ENCODE peak calls at places on chromosomes 4 and X, in seven cellular contexts. W is heart right ventricle; E is activated gamma-delta T cell treated with Interleukin-2 at 50 U/mL for 16 hours; N is stimulated activated CD4-positive, alpha-beta T cell treated with anti-CD3 and anti-CD28 coated beads, TNF-alpha, amount 100 ng/mL, for 4 hours; Z is NCI-H2029 treated with DMSO at 0.1 percent for 48 hours; D is left colon; P is GM19239. S is an unnamed sample.

GRCh38 chrX:72258174-72258573 is 18.9 kb downstream of the RPS4X start:
- DNase-seq in W (no peak), E (no peak), N (no peak), Z (no peak), D (no peak), P (no peak), S (no peak)

GRCh38 chr4:165502919-165503907 is 124.4 kb downstream of the CPE start:
- DNase-seq in W (no peak), E (no peak), N (no peak), Z (no peak), D (no peak), P (no peak), S (no peak)

GRCh38 chr4:54276633-54277426 is 47.7 kb downstream of the PDGFRA start:
- DNase-seq in W (no peak), E (no peak), N (no peak), Z (no peak), D (no peak), P (no peak), S (no peak)

GRCh38 chr4:108053281-108053701 is 63.6 kb downstream of the HADH start:
- DNase-seq in W (no peak), E (no peak), N (no peak), Z (no peak), D (no peak), P (peak), S (no peak)

GRCh38 chr4:88880501-88881226 is 176.3 kb downstream of the FAM13A start:
- DNase-seq in W (no peak), E (no peak), N (no peak), Z (no peak), D (no peak), P (no peak), S (no peak)

GRCh38 chr4:11589676-11590075 is 161.0 kb upstream of the HS3ST1 start:
- DNase-seq in W (no peak), E (no peak), N (no peak), Z (no peak), D (no peak), P (no peak), S (no peak)

GRCh38 chr4:126604273-126604867 is 1028.4 kb upstream of the INTU start:
- DNase-seq in W (no peak), E (no peak), N (no peak), Z (no peak), D (no peak), P (no peak), S (no peak)

GRCh38 chr4:26173619-26174018 is 147.2 kb upstream of the RBPJ start:
- DNase-seq in W (no peak), E (no peak), N (no peak), Z (no peak), D (no peak), P (no peak), S (no peak)

GRCh38 chr4:32574803-32575202 is 1854.6 kb downstream of the PCDH7 start:
- DNase-seq in W (no peak), E (no peak), N (no peak), Z (no peak), D (no peak), P (no peak), S (no peak)

GRCh38 chrX:39903343-39903742 is 194.4 kb downstream of the BCOR start:
- DNase-seq in W (no peak), E (no peak), N (no peak), Z (no peak), D (no peak), P (no peak), S (no peak)

GRCh38 chrX:42930951-42931350 is 153.0 kb upstream of the PPP1R2C start:
- DNase-seq in W (no peak), E (no peak), N (no peak), Z (no peak), D (no peak), P (no peak), S (no peak)

GRCh38 chr4:1045193-1045594 is 33.8 kb downstream of the FGFRL1 start:
- DNase-seq in W (no peak), E (no peak), N (no peak), Z (no peak), D (peak), P (no peak), S (no peak)

GRCh38 chr4:176838611-176839411 is 46.1 kb upstream of the VEGFC start:
- DNase-seq in W (peak), E (no peak), N (no peak), Z (no peak), D (no peak), P (no peak), S (no peak)

S was measured in GM12891.